ENCODE peak calls at places on chromosome 12, in seven cellular contexts. One of them, this sample, is unnamed.

GRCh38 chr12:22821985-22822384 is 197.0 kb downstream of the ETNK1 start:
- DNase-seq in cardiac muscle cell: no peak
- DNase-seq in mammary epithelial cell: no peak
- DNase-seq in neural progenitor cell: no peak
- DNase-seq in choroid plexus epithelial cell: peak
- DNase-seq in PC-3: no peak
- DNase-seq in A549: no peak
- DNase-seq in this sample: no peak

GRCh38 chr12:131282292-131283080 is 328.8 kb downstream of the ADGRD1 start:
- DNase-seq in cardiac muscle cell: no peak
- DNase-seq in A549: no peak
- DNase-seq in mammary epithelial cell: no peak
- DNase-seq in neural progenitor cell: no peak
- DNase-seq in PC-3: no peak
- DNase-seq in choroid plexus epithelial cell: no peak
- DNase-seq in this sample: no peak

GRCh38 chr12:118374909-118375308 is 1.4 kb upstream of the SUDS3 start:
- DNase-seq in cardiac muscle cell: no peak
- DNase-seq in mammary epithelial cell: no peak
- DNase-seq in PC-3: no peak
- DNase-seq in neural progenitor cell: no peak
- DNase-seq in A549: no peak
- DNase-seq in choroid plexus epithelial cell: no peak
- DNase-seq in this sample: no peak

GRCh38 chr12:47650469-47650868 is 55.4 kb downstream of the RPAP3 start:
- DNase-seq in neural progenitor cell: no peak
- DNase-seq in A549: no peak
- DNase-seq in PC-3: peak
- DNase-seq in choroid plexus epithelial cell: peak
- DNase-seq in cardiac muscle cell: no peak
- DNase-seq in mammary epithelial cell: no peak
- DNase-seq in this sample: no peak

GRCh38 chr12:20798561-20798960 is 11.9 kb upstream of the SLCO1B3 start:
- DNase-seq in mammary epithelial cell: no peak
- DNase-seq in A549: peak
- DNase-seq in choroid plexus epithelial cell: peak
- DNase-seq in PC-3: peak
- DNase-seq in cardiac muscle cell: peak
- DNase-seq in neural progenitor cell: peak
- DNase-seq in this sample: no peak

GRCh38 chr12:12872934-12873275 is 18.5 kb upstream of the GPRC5A start:
- DNase-seq in neural progenitor cell: no peak
- DNase-seq in choroid plexus epithelial cell: peak
- DNase-seq in cardiac muscle cell: no peak
- DNase-seq in PC-3: peak
- DNase-seq in mammary epithelial cell: peak
- DNase-seq in A549: no peak
- DNase-seq in this sample: no peak

GRCh38 chr12:40953076-40953475 is 235.0 kb upstream of the PDZRN4 start:
- DNase-seq in choroid plexus epithelial cell: peak
- DNase-seq in cardiac muscle cell: peak
- DNase-seq in mammary epithelial cell: no peak
- DNase-seq in PC-3: no peak
- DNase-seq in neural progenitor cell: no peak
- DNase-seq in A549: no peak
- DNase-seq in this sample: no peak

GRCh38 chr12:116384629-116385485 is 107.4 kb upstream of the MED13L start:
- DNase-seq in mammary epithelial cell: peak
- DNase-seq in PC-3: peak
- DNase-seq in A549: peak
- DNase-seq in cardiac muscle cell: peak
- DNase-seq in neural progenitor cell: no peak
- DNase-seq in choroid plexus epithelial cell: peak
- DNase-seq in this sample: no peak

GRCh38 chr12:94763461-94763860 is 113.1 kb upstream of the TMCC3 start:
- DNase-seq in mammary epithelial cell: no peak
- DNase-seq in A549: no peak
- DNase-seq in PC-3: no peak
- DNase-seq in neural progenitor cell: no peak
- DNase-seq in cardiac muscle cell: no peak
- DNase-seq in choroid plexus epithelial cell: no peak
- DNase-seq in this sample: no peak

GRCh38 chr12:126831115-126831514 is 1435.9 kb upstream of the TMEM132C start:
- DNase-seq in choroid plexus epithelial cell: no peak
- DNase-seq in A549: no peak
- DNase-seq in mammary epithelial cell: no peak
- DNase-seq in cardiac muscle cell: no peak
- DNase-seq in neural progenitor cell: no peak
- DNase-seq in PC-3: no peak
- DNase-seq in this sample: no peak

GRCh38 chr12:132477009-132477702 is 12.8 kb upstream of the FBRSL1 start:
- DNase-seq in A549: no peak
- DNase-seq in neural progenitor cell: no peak
- DNase-seq in cardiac muscle cell: no peak
- DNase-seq in PC-3: no peak
- DNase-seq in choroid plexus epithelial cell: no peak
- DNase-seq in mammary epithelial cell: no peak
- DNase-seq in this sample: no peak

GRCh38 chr12:18818584-18818983 is 80.7 kb downstream of the CAPZA3 start:
- DNase-seq in mammary epithelial cell: no peak
- DNase-seq in A549: no peak
- DNase-seq in PC-3: no peak
- DNase-seq in choroid plexus epithelial cell: no peak
- DNase-seq in neural progenitor cell: no peak
- DNase-seq in cardiac muscle cell: no peak
- DNase-seq in this sample: no peak

GRCh38 chr12:78600541-78600940 is 264.0 kb upstream of the SYT1 start:
- DNase-seq in choroid plexus epithelial cell: no peak
- DNase-seq in neural progenitor cell: no peak
- DNase-seq in PC-3: no peak
- DNase-seq in mammary epithelial cell: no peak
- DNase-seq in cardiac muscle cell: no peak
- DNase-seq in A549: no peak
- DNase-seq in this sample: no peak

GRCh38 chr12:18239561-18239960 is 21.8 kb upstream of the PIK3C2G start:
- DNase-seq in PC-3: no peak
- DNase-seq in cardiac muscle cell: no peak
- DNase-seq in choroid plexus epithelial cell: peak
- DNase-seq in neural progenitor cell: no peak
- DNase-seq in mammary epithelial cell: peak
- DNase-seq in A549: no peak
- DNase-seq in this sample: no peak

GRCh38 chr12:79344855-79345840 is 345.6 kb downstream of the PAWR start:
- DNase-seq in A549: peak
- DNase-seq in choroid plexus epithelial cell: peak
- DNase-seq in mammary epithelial cell: peak
- DNase-seq in neural progenitor cell: peak
- DNase-seq in cardiac muscle cell: peak
- DNase-seq in PC-3: peak
- DNase-seq in this sample: no peak

GRCh38 chr12:54680374-54680773 is 32.2 kb upstream of the DCD start:
- DNase-seq in A549: peak
- DNase-seq in mammary epithelial cell: peak
- DNase-seq in neural progenitor cell: peak
- DNase-seq in choroid plexus epithelial cell: peak
- DNase-seq in cardiac muscle cell: peak
- DNase-seq in PC-3: peak
- DNase-seq in this sample: no peak

GRCh38 chr12:53200458-53201169 is 6.4 kb downstream of the ITGB7 start:
- DNase-seq in PC-3: no peak
- DNase-seq in choroid plexus epithelial cell: no peak
- DNase-seq in cardiac muscle cell: no peak
- DNase-seq in mammary epithelial cell: no peak
- DNase-seq in neural progenitor cell: no peak
- DNase-seq in A549: no peak
- DNase-seq in this sample: no peak

GRCh38 chr12:95358111-95359083 is 115.6 kb upstream of the METAP2 start:
- DNase-seq in cardiac muscle cell: peak
- DNase-seq in neural progenitor cell: no peak
- DNase-seq in mammary epithelial cell: no peak
- DNase-seq in A549: no peak
- DNase-seq in choroid plexus epithelial cell: peak
- DNase-seq in PC-3: peak
- DNase-seq in this sample: no peak

DNA sequence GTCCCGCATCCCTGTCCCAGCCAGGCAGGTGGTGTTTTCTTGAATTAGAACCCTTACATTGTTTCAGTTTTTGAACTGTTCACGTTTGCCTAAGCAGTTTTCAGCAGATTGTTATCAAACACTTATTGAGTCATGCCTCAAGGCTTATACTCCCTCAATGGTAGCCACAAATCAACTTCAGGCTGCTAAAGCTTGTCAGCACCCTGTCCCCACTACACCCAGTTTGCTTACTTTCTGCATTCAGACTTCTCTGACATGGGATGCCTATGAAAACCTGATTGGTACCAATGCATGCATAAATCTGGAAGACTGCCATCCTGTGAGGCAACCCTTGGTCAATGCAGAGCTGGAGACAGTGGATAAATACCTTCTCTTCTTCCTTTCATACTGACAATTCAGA is 225.4 kb downstream of the BTG1 start:
- DNase-seq in choroid plexus epithelial cell: peak
- DNase-seq in mammary epithelial cell: peak
- DNase-seq in PC-3: peak
- DNase-seq in A549: no peak
- DNase-seq in neural progenitor cell: no peak
- DNase-seq in cardiac muscle cell: peak
- DNase-seq in this sample: peak
- TF ChIP-seq CTCF in choroid plexus epithelial cell: no peak
- TF ChIP-seq CTCF in mammary epithelial cell: no peak
- TF ChIP-seq CTCF in PC-3: no peak
- TF ChIP-seq CTCF in A549: no peak
- TF ChIP-seq CTCF in neural progenitor cell: no peak
- TF ChIP-seq CTCF in cardiac muscle cell: no peak
- TF ChIP-seq CTCF in this sample: no peak

GRCh38 chr12:2054091-2055018 is 1.6 kb downstream of the CACNA1C start:
- DNase-seq in mammary epithelial cell: no peak
- DNase-seq in neural progenitor cell: peak
- DNase-seq in choroid plexus epithelial cell: peak
- DNase-seq in cardiac muscle cell: peak
- DNase-seq in PC-3: no peak
- DNase-seq in A549: no peak
- DNase-seq in this sample: no peak
- H3K4me3 ChIP-seq in mammary epithelial cell: no peak
- H3K4me3 ChIP-seq in neural progenitor cell: peak
- H3K4me3 ChIP-seq in choroid plexus epithelial cell: peak
- H3K4me3 ChIP-seq in cardiac muscle cell: peak
- H3K4me3 ChIP-seq in PC-3: no peak
- H3K4me3 ChIP-seq in A549: no peak
- H3K4me3 ChIP-seq in this sample: peak

GRCh38 chr12:71639341-71639760 is 24.3 kb downstream of the ZFC3H1 start:
- DNase-seq in A549: peak
- DNase-seq in cardiac muscle cell: no peak
- DNase-seq in choroid plexus epithelial cell: no peak
- DNase-seq in mammary epithelial cell: peak
- DNase-seq in neural progenitor cell: peak
- DNase-seq in PC-3: peak
- DNase-seq in this sample: no peak
- TF ChIP-seq CTCF in A549: peak
- TF ChIP-seq CTCF in cardiac muscle cell: peak
- TF ChIP-seq CTCF in choroid plexus epithelial cell: peak
- TF ChIP-seq CTCF in mammary epithelial cell: peak
- TF ChIP-seq CTCF in neural progenitor cell: peak
- TF ChIP-seq CTCF in PC-3: peak
- TF ChIP-seq CTCF in this sample: peak

GRCh38 chr12:92340441-92341332 is 195.0 kb upstream of the BTG1 start:
- DNase-seq in PC-3: no peak
- DNase-seq in choroid plexus epithelial cell: no peak
- DNase-seq in mammary epithelial cell: peak
- DNase-seq in cardiac muscle cell: peak
- DNase-seq in neural progenitor cell: no peak
- DNase-seq in A549: no peak
- DNase-seq in this sample: no peak
- H3K4me3 ChIP-seq in PC-3: no peak
- H3K4me3 ChIP-seq in choroid plexus epithelial cell: no peak
- H3K4me3 ChIP-seq in mammary epithelial cell: peak
- H3K4me3 ChIP-seq in cardiac muscle cell: no peak
- H3K4me3 ChIP-seq in neural progenitor cell: no peak
- H3K4me3 ChIP-seq in A549: no peak
- H3K4me3 ChIP-seq in this sample: no peak

This sample was measured in AG04449.